ENCODE peak calls at places on chromosomes 16 and 17, in seven cellular contexts. D, K, E, L, F, H and Q are unnamed samples.
A peak's percentile ranks its signal among the peaks of the same experiment; 100 is the strongest.

GRCh38 chr16:75011634-75012307 is 12.9 kb downstream of the ZNRF1 start:
- DNase-seq in D (peak; percentile 78), K (peak; percentile 39), E (peak; percentile 62), L (peak; percentile 93), F (peak; percentile 67), H (peak; percentile 86), Q (no peak)

GRCh38 chr16:27520982-27521673 is 28.6 kb downstream of the GTF3C1 start:
- DNase-seq in D (no peak), K (peak; percentile 10), E (peak; percentile 33), L (no peak), F (no peak), H (peak; percentile 78), Q (no peak)

GRCh38 chr16:62170642-62171041 is 134.4 kb upstream of the CDH8 start:
- DNase-seq in D (no peak), K (no peak), E (no peak), L (no peak), F (no peak), H (no peak), Q (no peak)

GRCh38 chr16:27425961-27426360 is 24.0 kb downstream of the IL21R start:
- DNase-seq in D (no peak), K (no peak), E (no peak), L (no peak), F (no peak), H (no peak), Q (no peak)

GRCh38 chr17:35898283-35899070 is 18.3 kb upstream of the CCL5 start:
- DNase-seq in D (peak; percentile 54), K (peak; percentile 78), E (peak; percentile 16), L (no peak), F (no peak), H (peak; percentile 45), Q (peak; percentile 34)

GRCh38 chr17:8068736-8069586 is 18.6 kb downstream of the ALOX12B start:
- DNase-seq in D (no peak), K (peak; percentile 51), E (no peak), L (no peak), F (no peak), H (no peak), Q (no peak)

GRCh38 chr16:71303938-71304337 is 14.7 kb upstream of the CMTR2 start:
- DNase-seq in D (no peak), K (no peak), E (no peak), L (no peak), F (no peak), H (peak; percentile 2), Q (no peak)

GRCh38 chr16:71358464-71359031 is at the start of gene CALB2:
- DNase-seq in D (no peak), K (peak; percentile 74), E (peak; percentile 66), L (peak; percentile 25), F (no peak), H (peak; percentile 70), Q (peak; percentile 7)

GRCh38 chr16:81896902-81897301 is 114.4 kb downstream of the SDR42E1 start:
- DNase-seq in D (no peak), K (no peak), E (no peak), L (no peak), F (no peak), H (no peak), Q (no peak)

GRCh38 chr17:12640364-12640763 is 25.3 kb upstream of the MYOCD start:
- DNase-seq in D (no peak), K (no peak), E (no peak), L (no peak), F (no peak), H (no peak), Q (no peak)

GRCh38 chr16:27335349-27336052 is 21.7 kb downstream of the IL4R start:
- DNase-seq in D (no peak), K (no peak), E (no peak), L (peak; percentile 88), F (no peak), H (no peak), Q (no peak)

GRCh38 chr17:41651625-41652460 is 27.5 kb upstream of the KRT17 start:
- DNase-seq in D (no peak), K (peak; percentile 81), E (no peak), L (no peak), F (no peak), H (no peak), Q (no peak)

GRCh38 chr16:30561212-30561816 is 3.1 kb upstream of the ZNF764 start:
- DNase-seq in D (no peak), K (peak; percentile 20), E (no peak), L (peak; percentile 8), F (no peak), H (no peak), Q (no peak)

GRCh38 chr17:45313927-45314760 is 2.7 kb downstream of the MAP3K14 start:
- DNase-seq in D (peak; percentile 41), K (no peak), E (no peak), L (no peak), F (no peak), H (no peak), Q (no peak)

GRCh38 chr16:51994597-51994996 is 552.3 kb downstream of the TOX3 start:
- DNase-seq in D (no peak), K (peak; percentile 96), E (no peak), L (peak; percentile 5), F (no peak), H (no peak), Q (peak; percentile 28)

GRCh38 chr17:55734128-55734781 is 11.6 kb upstream of the TMEM100 start:
- DNase-seq in D (no peak), K (no peak), E (no peak), L (peak; percentile 59), F (no peak), H (peak; percentile 24), Q (no peak)

GRCh38 chr17:50033316-50033715 is 22.6 kb upstream of the ITGA3 start:
- DNase-seq in D (no peak), K (no peak), E (no peak), L (no peak), F (no peak), H (peak; percentile 87), Q (no peak)

GRCh38 chr17:34024303-34025178 is 230.5 kb upstream of the CCL2 start:
- DNase-seq in D (no peak), K (no peak), E (no peak), L (no peak), F (no peak), H (no peak), Q (no peak)

GRCh38 chr17:17847726-17848125 is 10.9 kb upstream of the SREBF1 start:
- DNase-seq in D (no peak), K (no peak), E (no peak), L (no peak), F (no peak), H (no peak), Q (no peak)

GRCh38 chr17:17848311-17848710 is 11.5 kb upstream of the SREBF1 start:
- DNase-seq in D (no peak), K (no peak), E (no peak), L (no peak), F (no peak), H (no peak), Q (no peak)

GRCh38 chr17:17851101-17851500 is 14.3 kb upstream of the SREBF1 start:
- DNase-seq in D (no peak), K (no peak), E (no peak), L (no peak), F (no peak), H (no peak), Q (no peak)

GRCh38 chr17:17849863-17850373 is 13.1 kb upstream of the SREBF1 start:
- DNase-seq in D (peak; percentile 80), K (peak; percentile 52), E (no peak), L (peak; percentile 67), F (no peak), H (peak; percentile 68), Q (peak; percentile 85)

GRCh38 chr17:17849147-17849820 is 12.5 kb upstream of the SREBF1 start:
- DNase-seq in D (peak; percentile 89), K (peak; percentile 66), E (peak; percentile 90), L (peak; percentile 82), F (no peak), H (peak; percentile 76), Q (peak; percentile 93)
- H3K4me3 ChIP-seq in D (peak overlapping the region; percentile 22), K (no peak overlapping the region), E (no peak overlapping the region), L (no peak overlapping the region), F (no peak overlapping the region), H (no peak overlapping the region), Q (peak overlapping the region; percentile 8)

DNA sequence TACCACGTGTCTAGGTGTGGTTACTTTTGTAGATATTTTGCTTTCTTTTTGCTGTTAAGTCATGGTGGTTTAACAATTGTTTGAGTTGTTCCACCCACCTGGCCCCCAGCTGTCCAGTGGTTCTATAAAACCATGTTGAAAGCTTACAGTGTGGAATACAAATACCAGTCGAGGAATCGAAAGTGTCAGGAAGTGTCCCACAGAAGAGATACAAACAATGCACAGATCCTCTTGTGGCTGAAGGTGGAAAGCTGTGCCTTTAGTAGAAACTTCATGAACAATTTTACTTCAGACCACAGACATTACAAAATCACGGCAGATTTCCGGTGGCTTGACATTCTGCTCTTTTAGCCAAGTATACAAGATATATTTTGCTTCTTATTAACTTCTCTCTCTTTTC is 782.4 kb upstream of the SOX9 start:
- DNase-seq in D (no peak), K (no peak), E (no peak), L (peak; percentile 29), F (no peak), H (peak; percentile 68), Q (peak; percentile 3)
- H3K4me3 ChIP-seq in D (no peak overlapping the region), K (no peak overlapping the region), E (no peak overlapping the region), L (no peak overlapping the region), F (peak overlapping the region; percentile 32), H (no peak overlapping the region), Q (no peak overlapping the region)

DNA sequence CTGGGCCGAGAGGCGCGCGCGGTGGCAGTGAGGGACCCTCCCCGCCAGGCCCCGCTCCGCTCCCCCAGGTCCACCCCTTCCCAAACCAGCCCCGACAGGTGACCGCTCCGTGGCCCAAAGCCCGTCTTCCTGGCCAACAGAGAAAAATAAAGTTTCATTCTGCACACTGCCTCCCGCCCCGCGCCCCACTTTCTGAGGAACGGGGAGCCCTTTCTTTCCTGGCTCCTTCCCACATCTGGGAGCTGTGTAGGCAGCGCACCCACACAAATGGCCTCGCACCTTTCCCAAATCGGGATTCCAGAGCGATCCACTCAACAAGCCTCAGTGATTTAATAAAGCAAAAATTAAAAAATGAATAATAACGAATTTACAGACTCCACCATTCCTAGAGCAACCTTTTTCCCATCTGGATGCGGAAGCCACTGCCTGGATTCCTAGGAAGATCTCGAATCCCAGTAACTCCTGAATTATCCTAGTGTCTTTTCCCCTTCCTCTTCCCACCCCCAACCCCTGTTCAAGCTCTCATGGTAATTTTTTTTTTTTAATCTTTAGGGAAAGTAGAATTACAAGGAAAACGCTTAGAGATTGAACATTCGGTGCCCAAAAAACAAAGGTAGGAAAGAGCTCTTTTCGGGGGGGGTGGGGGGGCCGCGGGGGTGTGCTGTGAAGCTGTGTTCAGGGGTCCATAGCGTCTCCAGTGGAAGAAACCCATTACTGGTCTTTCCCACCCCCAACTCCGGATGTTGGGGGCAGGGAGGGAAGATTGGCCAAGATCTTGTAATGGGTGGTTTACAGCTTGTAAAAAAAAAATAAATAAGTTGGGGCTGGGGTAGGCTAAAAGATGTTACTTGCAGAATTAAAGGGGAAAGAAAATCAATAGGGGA is 1.6 kb downstream of the IGF2BP1 start:
- DNase-seq in D (no peak), K (no peak), E (no peak), L (no peak), F (no peak), H (peak; percentile 67), Q (peak; percentile 53)
- H3K4me3 ChIP-seq in D (no peak overlapping the region), K (no peak overlapping the region), E (no peak overlapping the region), L (no peak overlapping the region), F (peak overlapping the region; percentile 91), H (peak overlapping the region; percentile 96), Q (peak overlapping the region; percentile 76)

DNA sequence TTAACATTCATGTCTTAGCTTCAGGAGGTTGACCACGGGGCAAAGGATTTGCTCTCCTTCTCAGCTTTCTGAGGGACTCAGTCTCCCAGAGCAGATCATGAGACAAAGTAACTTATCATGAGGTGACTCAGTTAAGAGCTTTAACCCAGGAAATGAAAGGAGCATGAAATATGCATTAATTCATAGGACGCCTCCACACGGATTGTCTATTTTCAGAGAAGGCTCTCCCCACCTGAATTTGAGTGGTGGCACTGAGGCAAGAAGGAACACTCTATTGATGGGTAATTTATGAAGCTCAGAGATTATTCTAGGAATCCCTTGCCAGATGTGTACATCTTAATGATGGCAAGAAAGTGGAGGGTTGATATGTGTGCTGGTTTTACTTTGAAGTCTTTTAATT is 681 bp downstream of the RBFOX1 start:
- DNase-seq in D (no peak), K (no peak), E (no peak), L (no peak), F (no peak), H (no peak), Q (no peak)
- H3K4me3 ChIP-seq in D (no peak overlapping the region), K (no peak overlapping the region), E (no peak overlapping the region), L (no peak overlapping the region), F (no peak overlapping the region), H (peak overlapping the region; percentile 1), Q (no peak overlapping the region)